ENCODE peak calls at places on chromosomes 1 and 21, in ten cellular contexts. F, P, W, N, S, Q, J, R, I and L are unnamed samples.

GRCh38 chr1:220556641-220557040 is 28.7 kb downstream of the MARK1 start:
- DNase-seq in F (no peak), P (no peak), W (no peak), N (no peak), S (no peak), Q (no peak), J (no peak), R (no peak), I (no peak), L (no peak)

GRCh38 chr1:202154766-202155477 is 5.5 kb downstream of the PTPN7 start:
- DNase-seq in F (peak; percentile 73), P (no peak), W (no peak), N (no peak), S (peak; percentile 77), Q (peak; percentile 62), J (no peak), R (peak; percentile 76), I (peak; percentile 56), L (peak; percentile 44)

GRCh38 chr1:112881742-112882127 is 74.3 kb downstream of the SLC16A1 start:
- DNase-seq in F (no peak), P (no peak), W (no peak), N (no peak), S (no peak), Q (no peak), J (no peak), R (peak; percentile 22), I (no peak), L (no peak)

GRCh38 chr1:196558424-196558823 is 49.8 kb downstream of the KCNT2 start:
- DNase-seq in F (peak; percentile 90), P (no peak), W (no peak), N (no peak), S (no peak), Q (no peak), J (no peak), R (peak; percentile 69), I (no peak), L (no peak)

GRCh38 chr1:905071-905749 is 18.5 kb upstream of the SAMD11 start:
- DNase-seq in F (peak; percentile 73), P (peak; percentile 74), W (peak; percentile 86), N (no peak), S (peak; percentile 81), Q (peak; percentile 78), J (peak; percentile 83), R (no peak), I (no peak), L (no peak)

GRCh38 chr1:24900486-24900849 is 29.6 kb downstream of the RUNX3 start:
- DNase-seq in F (no peak), P (no peak), W (no peak), N (no peak), S (no peak), Q (no peak), J (no peak), R (no peak), I (no peak), L (no peak)

GRCh38 chr1:153795934-153796785 is 21.0 kb downstream of the SLC27A3 start:
- DNase-seq in F (no peak), P (no peak), W (peak; percentile 56), N (no peak), S (no peak), Q (no peak), J (no peak), R (no peak), I (no peak), L (no peak)

GRCh38 chr1:12604114-12604874 is 13.7 kb downstream of the DHRS3 start:
- DNase-seq in F (peak; percentile 97), P (peak; percentile 42), W (no peak), N (peak; percentile 51), S (no peak), Q (peak; percentile 64), J (no peak), R (peak; percentile 99), I (no peak), L (peak; percentile 31)

GRCh38 chr1:223156343-223156742 is 13.3 kb upstream of the TLR5 start:
- DNase-seq in F (no peak), P (no peak), W (no peak), N (no peak), S (no peak), Q (peak; percentile 24), J (no peak), R (no peak), I (no peak), L (no peak)

GRCh38 chr1:22512873-22513272 is 50.4 kb upstream of the EPHA8 start:
- DNase-seq in F (no peak), P (no peak), W (no peak), N (no peak), S (no peak), Q (no peak), J (no peak), R (no peak), I (no peak), L (no peak)

GRCh38 chr1:198937231-198938031 is 298.6 kb downstream of the PTPRC start:
- DNase-seq in F (peak; percentile 97), P (no peak), W (no peak), N (peak; percentile 2), S (no peak), Q (peak; percentile 72), J (no peak), R (peak; percentile 95), I (no peak), L (peak; percentile 12)

GRCh38 chr1:204709960-204710912 is 24.7 kb upstream of the LRRN2 start:
- DNase-seq in F (no peak), P (no peak), W (no peak), N (no peak), S (no peak), Q (no peak), J (no peak), R (no peak), I (no peak), L (no peak)

GRCh38 chr1:37315236-37315870 is 159.0 kb upstream of the ZC3H12A start:
- DNase-seq in F (no peak), P (no peak), W (no peak), N (no peak), S (no peak), Q (no peak), J (no peak), R (no peak), I (no peak), L (no peak)

GRCh38 chr1:105664495-105664894 is 1392.0 kb upstream of the PRMT6 start:
- DNase-seq in F (no peak), P (no peak), W (no peak), N (no peak), S (no peak), Q (no peak), J (no peak), R (no peak), I (no peak), L (no peak)

GRCh38 chr1:169588785-169589485 is 2.7 kb upstream of the F5 start:
- DNase-seq in F (no peak), P (no peak), W (no peak), N (no peak), S (no peak), Q (no peak), J (no peak), R (no peak), I (no peak), L (no peak)

GRCh38 chr21:41048141-41048540 is 119.8 kb upstream of the BACE2 start:
- DNase-seq in F (no peak), P (no peak), W (no peak), N (no peak), S (no peak), Q (no peak), J (no peak), R (no peak), I (no peak), L (no peak)

GRCh38 chr21:41054206-41054605 is 113.8 kb upstream of the BACE2 start:
- DNase-seq in F (no peak), P (no peak), W (no peak), N (no peak), S (no peak), Q (no peak), J (no peak), R (no peak), I (no peak), L (no peak)

GRCh38 chr21:41048636-41049035 is 119.3 kb upstream of the BACE2 start:
- DNase-seq in F (no peak), P (no peak), W (no peak), N (no peak), S (no peak), Q (no peak), J (no peak), R (no peak), I (no peak), L (no peak)

GRCh38 chr21:41052820-41053555 is 115.0 kb upstream of the BACE2 start:
- DNase-seq in F (no peak), P (no peak), W (no peak), N (no peak), S (no peak), Q (no peak), J (no peak), R (no peak), I (no peak), L (no peak)
- H3K9me3 ChIP-seq in F (no peaks in the 10 kb centered on the region), P (no peaks in the 10 kb centered on the region), W (no peaks in the 10 kb centered on the region), N (no peaks in the 10 kb centered on the region), S (no peaks in the 10 kb centered on the region), Q (no peaks in the 10 kb centered on the region), J (no peaks in the 10 kb centered on the region), R (peaks cover 17% of the 10 kb centered on the region), I (no peaks in the 10 kb centered on the region), L (no peaks in the 10 kb centered on the region)

GRCh38 chr21:35191754-35192153 is 142.7 kb upstream of the RUNX1 start:
- DNase-seq in F (no peak), P (no peak), W (no peak), N (no peak), S (no peak), Q (no peak), J (no peak), R (no peak), I (no peak), L (no peak)
- H3K9me3 ChIP-seq in F (no peaks in the 10 kb centered on the region), P (no peaks in the 10 kb centered on the region), W (no peaks in the 10 kb centered on the region), N (no peaks in the 10 kb centered on the region), S (no peaks in the 10 kb centered on the region), Q (no peaks in the 10 kb centered on the region), J (no peaks in the 10 kb centered on the region), R (no peaks in the 10 kb centered on the region), I (no peaks in the 10 kb centered on the region), L (no peaks in the 10 kb centered on the region)

GRCh38 chr1:248402748-248403147 is at the start of gene OR2T1:
- DNase-seq in F (no peak), P (no peak), W (no peak), N (no peak), S (no peak), Q (no peak), J (no peak), R (no peak), I (no peak), L (no peak)

GRCh38 chr1:248404024-248404423 is 1.2 kb downstream of the OR2T1 start:
- DNase-seq in F (peak; percentile 14), P (no peak), W (no peak), N (no peak), S (no peak), Q (no peak), J (no peak), R (peak; percentile 19), I (peak; percentile 38), L (no peak)

GRCh38 chr1:248406721-248407692 is 4.2 kb downstream of the OR2T1 start:
- DNase-seq in F (no peak), P (no peak), W (no peak), N (no peak), S (no peak), Q (no peak), J (no peak), R (no peak), I (no peak), L (no peak)
- H3K9me3 ChIP-seq in F (peaks cover 36% of the 10 kb centered on the region), P (peaks cover 16% of the 10 kb centered on the region), W (peaks cover 11% of the 10 kb centered on the region), N (no peaks in the 10 kb centered on the region), S (no peaks in the 10 kb centered on the region), Q (no peaks in the 10 kb centered on the region), J (peaks cover 13% of the 10 kb centered on the region), R (peaks cover 24% of the 10 kb centered on the region), I (peaks cover 27% of the 10 kb centered on the region), L (no peaks in the 10 kb centered on the region)

GRCh38 chr21:7933923-7934322 is 2587.5 kb upstream of the TPTE start:
- DNase-seq in F (no peak), P (no peak), W (no peak), N (no peak), S (no peak), Q (no peak), J (no peak), R (no peak), I (no peak), L (no peak)
- H3K9me3 ChIP-seq in F (peaks cover 97% of the 10 kb centered on the region), P (no peaks in the 10 kb centered on the region), W (no peaks in the 10 kb centered on the region), N (peaks cover 43% of the 10 kb centered on the region), S (peaks cover 12% of the 10 kb centered on the region), Q (peaks cover 14% of the 10 kb centered on the region), J (no peaks in the 10 kb centered on the region), R (peaks cover 24% of the 10 kb centered on the region), I (peaks cover 17% of the 10 kb centered on the region), L (peaks cover 15% of the 10 kb centered on the region)